ENCODE peak calls at places on chromosomes 5 and 9, in five cellular contexts. M is Calu3, G is HCT116, C is kidney epithelial cell, F is fibroblast of pulmonary artery. D is an unnamed sample.

GRCh38 chr9:122325124-122325523 is 45.7 kb upstream of the PTGS1 start:
- DNase-seq in M (no peak), G (no peak), C (no peak), F (no peak), D (no peak)

GRCh38 chr5:73450672-73451217 is 2.2 kb upstream of the FOXD1 start:
- DNase-seq in G (no peak), C (no peak), M (no peak), F (no peak), D (no peak)

GRCh38 chr5:175814676-175815075 is 56.7 kb upstream of the CPLX2 start:
- DNase-seq in C (no peak), M (peak), G (peak), F (peak), D (no peak)

GRCh38 chr5:31186672-31187267 is 6.7 kb upstream of the CDH6 start:
- DNase-seq in G (peak), M (no peak), F (peak), C (no peak), D (no peak)

GRCh38 chr5:114007678-114008077 is 354.2 kb upstream of the KCNN2 start:
- DNase-seq in G (no peak), F (no peak), M (no peak), C (no peak), D (no peak)

GRCh38 chr5:145681686-145682085 is 153.5 kb downstream of the PRELID2 start:
- DNase-seq in G (peak), C (peak), F (peak), M (peak), D (peak)

GRCh38 chr9:761155-761792 is 80.2 kb upstream of the DMRT1 start:
- DNase-seq in C (no peak), M (no peak), G (no peak), F (peak), D (no peak)

GRCh38 chr5:9789818-9790217 is 159.7 kb upstream of the TAS2R1 start:
- DNase-seq in M (no peak), G (no peak), F (no peak), C (no peak), D (no peak)

GRCh38 chr9:110641350-110641749 is 27.2 kb upstream of the MUSK start:
- DNase-seq in F (no peak), C (no peak), M (no peak), G (no peak), D (no peak)

GRCh38 chr5:36934740-36935356 is 58.3 kb downstream of the NIPBL start:
- DNase-seq in G (no peak), F (peak), M (no peak), C (no peak), D (peak)

DNA sequence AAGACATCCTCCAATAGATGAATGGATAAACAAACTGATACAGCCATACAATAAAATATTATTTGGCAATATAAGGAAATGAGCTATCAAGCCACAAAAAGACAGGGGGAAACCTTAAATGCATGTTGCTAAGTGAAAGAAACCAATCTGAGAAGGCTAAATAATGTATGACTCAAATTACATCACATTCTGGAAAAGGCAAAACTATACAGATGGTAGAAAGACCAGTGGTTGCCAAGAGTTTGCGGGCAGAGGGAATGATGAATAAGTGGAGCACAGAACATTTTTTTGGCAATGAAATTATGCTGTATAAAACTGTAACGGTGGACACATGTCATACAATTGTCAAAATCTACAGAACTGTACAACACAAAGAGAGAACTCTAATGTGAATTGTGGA is 63.3 kb downstream of the CSF2 start:
- DNase-seq in M (no peak), C (no peak), F (peak), G (no peak), D (no peak)
- TF ChIP-seq CTCF in M (no peak), C (no peak), F (no peak), G (no peak), D (no peak)

GRCh38 chr5:178121450-178122276 is 8.3 kb downstream of the N4BP3 start:
- DNase-seq in G (no peak), M (no peak), F (peak), C (no peak), D (no peak)

GRCh38 chr5:178118345-178118744 is 5.0 kb downstream of the N4BP3 start:
- DNase-seq in M (no peak), F (no peak), C (no peak), G (no peak), D (no peak)

GRCh38 chr5:178122346-178122745 is 8.5 kb upstream of the RMND5B start:
- DNase-seq in G (no peak), F (no peak), C (no peak), M (no peak), D (no peak)

GRCh38 chr5:178119915-178120660 is 6.8 kb downstream of the N4BP3 start:
- DNase-seq in G (no peak), M (no peak), C (no peak), F (no peak), D (no peak)

GRCh38 chr5:178120661-178121357 is 7.5 kb downstream of the N4BP3 start:
- DNase-seq in C (peak), F (peak), G (no peak), M (peak), D (peak)
- TF ChIP-seq CTCF in C (peak), F (peak), G (peak), M (peak), D (peak)

GRCh38 chr5:137205237-137205636 is 293.9 kb downstream of the SPOCK1 start:
- DNase-seq in M (no peak), G (no peak), F (peak), C (no peak), D (no peak)

GRCh38 chr5:137203011-137203632 is 296.0 kb downstream of the SPOCK1 start:
- DNase-seq in M (no peak), C (no peak), F (no peak), G (no peak), D (no peak)

GRCh38 chr5:137207023-137207760 is 291.9 kb downstream of the SPOCK1 start:
- DNase-seq in G (no peak), F (no peak), C (no peak), M (no peak), D (no peak)

GRCh38 chr5:137209232-137209810 is 289.8 kb downstream of the SPOCK1 start:
- DNase-seq in F (no peak), M (no peak), C (no peak), G (no peak), D (no peak)

GRCh38 chr5:137206030-137206715 is 293.0 kb downstream of the SPOCK1 start:
- DNase-seq in F (peak), G (no peak), M (no peak), C (no peak), D (no peak)
- TF ChIP-seq CTCF in F (no peak), G (no peak), M (no peak), C (no peak), D (no peak)

GRCh38 chr5:172708183-172708505 is 62.9 kb downstream of the DUSP1 start:
- DNase-seq in F (no peak), M (no peak), C (no peak), G (no peak), D (no peak)

GRCh38 chr5:172705576-172706084 is 64.6 kb downstream of the NEURL1B start:
- DNase-seq in G (no peak), F (no peak), M (no peak), C (no peak), D (no peak)

GRCh38 chr5:172710695-172711094 is 60.3 kb downstream of the DUSP1 start:
- DNase-seq in F (no peak), M (no peak), G (no peak), C (no peak), D (no peak)

GRCh38 chr5:172706796-172707195 is 64.2 kb downstream of the DUSP1 start:
- DNase-seq in M (no peak), F (no peak), C (no peak), G (no peak), D (no peak)

DNA sequence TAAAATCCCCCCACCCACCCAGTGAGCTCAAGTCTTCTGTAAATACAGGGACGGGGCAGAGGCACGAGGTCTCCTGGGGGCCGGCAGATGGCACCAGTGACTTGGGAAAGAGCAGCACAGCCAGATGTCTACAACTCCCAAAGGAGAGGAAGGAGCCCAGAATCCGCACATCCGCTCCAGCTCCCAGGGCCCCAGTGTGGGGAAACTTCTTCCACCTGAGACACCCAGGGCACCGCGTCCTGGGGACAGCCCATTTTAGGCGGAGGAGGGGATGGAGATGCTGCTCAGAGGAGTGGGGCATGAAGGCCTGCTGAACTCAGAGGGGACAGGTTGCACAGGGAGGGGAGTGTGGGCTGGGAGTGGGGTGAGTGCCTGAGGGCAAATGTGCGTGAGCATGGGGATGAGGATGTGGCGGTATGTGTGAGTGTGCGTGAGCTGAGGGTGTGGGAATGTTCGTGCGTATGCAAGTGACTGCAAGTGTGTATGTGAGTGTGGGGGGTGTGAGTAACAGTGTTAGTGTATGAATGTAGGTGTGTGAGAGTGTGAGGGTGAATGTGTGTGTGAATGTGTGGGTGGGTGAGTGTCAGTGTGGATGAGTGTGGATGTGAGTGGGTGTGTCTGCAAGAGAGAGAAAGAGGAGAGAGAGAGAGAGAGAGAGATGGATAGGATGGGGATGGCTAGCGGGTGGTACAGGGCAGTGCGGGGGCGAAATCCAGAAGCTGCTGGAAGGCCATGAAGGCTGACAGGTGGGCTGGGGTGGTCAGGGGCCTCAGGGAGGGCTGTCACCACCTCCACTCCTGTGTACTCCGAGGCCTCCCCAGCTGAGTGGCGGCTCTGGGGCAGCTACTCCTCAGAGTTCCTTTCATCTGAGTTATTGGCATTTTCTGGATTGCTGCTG is 63.5 kb downstream of the DUSP1 start:
- DNase-seq in M (peak), G (no peak), C (no peak), F (peak), D (peak)
- TF ChIP-seq CTCF in M (peak), G (peak), C (peak), F (peak), D (no peak)